ENCODE peak calls at places on chromosomes 6 and 20, in four cellular contexts. G is nephron progenitor cell, M is neural crest cell, N is mucosa of descending colon. A is an unnamed sample.

GRCh38 chr6:170087946-170088348 is 202.9 kb downstream of the DLL1 start:
- DNase-seq in G (no peak), M (no peak), N (peak), A (peak)

GRCh38 chr6:54970337-54970736 is 123.8 kb downstream of the FAM83B start:
- DNase-seq in N (no peak), G (no peak), M (no peak), A (no peak)

GRCh38 chr6:12288844-12289654 is 1.1 kb upstream of the EDN1 start:
- DNase-seq in N (peak), G (peak), M (peak), A (peak)

GRCh38 chr6:48664850-48665249 is 553.9 kb upstream of the PTCHD4 start:
- DNase-seq in M (no peak), G (no peak), N (no peak), A (no peak)

GRCh38 chr6:105077592-105078463 is 102.0 kb downstream of the POPDC3 start:
- DNase-seq in N (peak), G (no peak), M (no peak), A (no peak)

GRCh38 chr20:14644698-14645097 is 307.3 kb upstream of the FLRT3 start:
- DNase-seq in G (no peak), M (no peak), N (no peak), A (no peak)

GRCh38 chr6:101296184-101296583 is 97.3 kb upstream of the GRIK2 start:
- DNase-seq in G (no peak), N (peak), M (no peak), A (no peak)

GRCh38 chr6:106102034-106102433 is 15.9 kb downstream of the PRDM1 start:
- DNase-seq in M (no peak), G (no peak), N (no peak), A (peak)

GRCh38 chr6:90103056-90103793 is 193.4 kb downstream of the BACH2 start:
- DNase-seq in M (no peak), G (no peak), N (no peak), A (peak)

GRCh38 chr6:81806793-81807565 is 54.5 kb upstream of the TENT5A start:
- DNase-seq in G (no peak), M (no peak), N (peak), A (no peak)

GRCh38 chr20:23270427-23270911 is 80.1 kb upstream of the NXT1 start:
- DNase-seq in M (no peak), N (no peak), G (no peak), A (no peak)

GRCh38 chr20:23048283-23049200 is 930 bp downstream of the THBD start:
- DNase-seq in N (peak), M (peak), G (peak), A (peak)

GRCh38 chr20:47357296-47358051 is 975 bp upstream of the ZMYND8 start:
- DNase-seq in M (peak), G (peak), N (peak), A (peak)

GRCh38 chr6:167956983-167957492 is 40.4 kb upstream of the KIF25 start:
- DNase-seq in M (no peak), G (no peak), N (no peak), A (no peak)

GRCh38 chr20:25309395-25310267 is 61.7 kb downstream of the PYGB start:
- DNase-seq in N (peak), G (no peak), M (no peak), A (no peak)

GRCh38 chr6:32222333-32223230 is 1.3 kb downstream of the NOTCH4 start:
- DNase-seq in M (no peak), N (no peak), G (no peak), A (no peak)

GRCh38 chr20:39607124-39607523 is 645.0 kb downstream of the DHX35 start:
- DNase-seq in G (no peak), N (no peak), M (no peak), A (no peak)

GRCh38 chr20:51752343-51752951 is 15.7 kb downstream of the ATP9A start:
- DNase-seq in G (no peak), M (no peak), N (no peak), A (no peak)

GRCh38 chr6:170238741-170239565 is 51.9 kb downstream of the DLL1 start:
- DNase-seq in G (peak), N (no peak), M (no peak), A (no peak)

GRCh38 chr20:41300383-41300782 is 17.1 kb downstream of the ZHX3 start:
- DNase-seq in M (no peak), G (no peak), N (no peak), A (no peak)

GRCh38 chr6:41678511-41679084 is 40.3 kb downstream of the MDFI start:
- DNase-seq in M (no peak), G (no peak), N (no peak), A (no peak)

GRCh38 chr20:33669224-33669623 is 2.5 kb downstream of the ACTL10 start:
- DNase-seq in G (no peak), N (no peak), M (no peak), A (no peak)

GRCh38 chr6:121201108-121201507 is 133.2 kb downstream of the TBC1D32 start:
- DNase-seq in M (no peak), G (no peak), N (no peak), A (no peak)

GRCh38 chr6:129748901-129749748 is 39.1 kb upstream of the ARHGAP18 start:
- DNase-seq in G (no peak), M (no peak), N (no peak), A (no peak)

GRCh38 chr20:47774081-47774777 is 11.1 kb downstream of the SULF2 start:
- DNase-seq in M (no peak), G (no peak), N (peak), A (no peak)

GRCh38 chr6:159974932-159975331 is 6.0 kb downstream of the IGF2R start:
- DNase-seq in M (no peak), G (no peak), N (no peak), A (no peak)

GRCh38 chr20:62364911-62365736 is 2.0 kb downstream of the LAMA5 start:
- DNase-seq in N (no peak), G (no peak), M (no peak), A (no peak)

GRCh38 chr6:47187883-47188587 is 121.7 kb downstream of the TNFRSF21 start:
- DNase-seq in N (peak), M (no peak), G (no peak), A (no peak)

GRCh38 chr6:75201901-75202672 is 3.8 kb downstream of the COL12A1 start:
- DNase-seq in N (no peak), G (peak), M (peak), A (peak)

GRCh38 chr6:169183233-169183632 is 70.4 kb downstream of the THBS2 start:
- DNase-seq in G (no peak), N (no peak), M (no peak), A (no peak)

DNA sequence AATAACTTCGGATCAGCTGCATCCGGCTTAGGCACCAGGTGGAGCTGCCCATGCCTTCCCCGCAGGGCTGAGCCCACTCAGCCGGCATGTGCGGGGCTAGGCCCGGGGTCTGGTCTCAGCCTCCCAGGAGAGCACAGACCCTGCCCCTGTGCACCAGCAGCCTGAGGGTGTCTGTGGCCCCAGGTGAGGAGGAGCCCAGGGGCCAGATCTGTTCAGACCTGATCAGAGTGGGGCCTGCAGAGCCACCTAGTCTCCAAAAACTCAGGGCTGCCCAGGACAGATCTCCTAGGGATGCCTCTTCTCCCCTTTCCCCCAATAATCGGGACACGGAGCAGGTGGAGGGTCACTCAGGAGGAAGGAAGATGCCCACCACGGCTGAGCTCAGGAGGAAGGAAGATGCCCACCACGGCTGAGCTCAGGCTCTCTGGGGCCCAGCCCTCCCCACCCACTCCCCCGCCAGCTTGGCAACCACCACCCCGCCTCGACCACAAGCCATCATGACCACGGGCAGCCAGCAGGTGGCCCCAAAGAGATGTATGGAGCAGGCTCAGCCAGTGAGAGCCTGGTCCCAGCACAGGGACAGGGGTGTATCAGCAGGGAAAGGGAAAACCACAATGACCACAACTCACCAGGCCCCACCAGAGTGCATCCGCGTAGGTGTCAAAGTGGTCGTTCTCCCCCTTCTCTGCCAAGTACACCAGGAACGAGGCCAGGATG is 30.5 kb downstream of the KCNQ2 start:
- DNase-seq in M (peak), G (peak), N (peak), A (peak)
- TF ChIP-seq CTCF in M (peak), G (peak), N (no peak), A (peak)

DNA sequence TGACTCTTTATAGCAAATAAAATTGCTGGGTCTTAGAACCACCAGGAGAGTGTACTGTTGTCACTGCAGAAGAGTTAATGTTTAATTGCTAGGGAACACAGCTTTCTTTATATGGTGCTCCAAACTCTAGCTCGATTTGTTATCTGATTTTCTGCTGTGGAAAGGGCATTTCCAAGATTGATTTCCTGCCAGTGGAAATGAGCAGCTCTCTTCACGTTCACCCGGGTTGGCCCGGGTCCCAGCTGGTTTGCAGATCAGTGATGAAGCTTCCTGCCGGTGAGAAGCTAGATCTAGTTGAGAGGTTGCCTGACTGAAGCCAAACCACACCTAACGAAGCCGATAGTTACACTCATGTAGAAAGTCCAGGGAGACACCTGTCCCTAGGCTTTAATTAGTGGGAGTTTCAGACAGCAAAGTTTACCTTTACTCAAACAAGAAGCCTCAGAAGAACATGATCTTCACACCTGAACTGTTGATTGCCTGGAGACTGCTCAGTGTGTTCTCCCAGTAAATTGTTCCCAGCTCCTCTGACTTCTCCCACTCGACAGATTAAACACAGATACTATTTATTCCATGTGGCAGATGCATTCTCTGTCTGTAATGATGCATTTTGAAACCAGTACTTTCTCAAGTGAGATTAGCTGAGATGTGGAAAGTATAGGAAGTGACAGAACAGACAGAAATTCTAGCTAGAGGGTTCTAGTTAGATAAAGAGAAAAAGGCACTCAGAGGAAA is 27.8 kb downstream of the PAQR8 start:
- DNase-seq in M (no peak), G (no peak), N (peak), A (peak)
- TF ChIP-seq CTCF in M (no peak), G (no peak), N (no peak), A (no peak)

GRCh38 chr20:37011147-37011546 is 59.6 kb upstream of the SAMHD1 start:
- DNase-seq in M (no peak), N (no peak), G (no peak), A (no peak)

GRCh38 chr20:37007898-37008649 is 56.6 kb upstream of the SAMHD1 start:
- DNase-seq in N (no peak), M (no peak), G (no peak), A (no peak)
- TF ChIP-seq CTCF in N (no peak), M (no peak), G (no peak), A (no peak)

GRCh38 chr6:70289299-70289698 is 13.6 kb downstream of the COL9A1 start:
- DNase-seq in N (no peak), G (no peak), M (no peak), A (no peak)
- TF ChIP-seq CTCF in N (no peak), G (no peak), M (peak), A (no peak)

GRCh38 chr6:135195045-135195444 is 13.9 kb downstream of the MYB start:
- DNase-seq in M (no peak), N (no peak), G (no peak), A (no peak)

GRCh38 chr6:135192256-135193174 is 11.4 kb downstream of the MYB start:
- DNase-seq in N (no peak), G (no peak), M (no peak), A (no peak)

GRCh38 chr6:135196739-135197510 is 15.8 kb downstream of the MYB start:
- DNase-seq in N (no peak), G (no peak), M (no peak), A (no peak)

GRCh38 chr6:135193221-135193620 is 12.1 kb downstream of the MYB start:
- DNase-seq in M (no peak), G (no peak), N (no peak), A (no peak)

DNA sequence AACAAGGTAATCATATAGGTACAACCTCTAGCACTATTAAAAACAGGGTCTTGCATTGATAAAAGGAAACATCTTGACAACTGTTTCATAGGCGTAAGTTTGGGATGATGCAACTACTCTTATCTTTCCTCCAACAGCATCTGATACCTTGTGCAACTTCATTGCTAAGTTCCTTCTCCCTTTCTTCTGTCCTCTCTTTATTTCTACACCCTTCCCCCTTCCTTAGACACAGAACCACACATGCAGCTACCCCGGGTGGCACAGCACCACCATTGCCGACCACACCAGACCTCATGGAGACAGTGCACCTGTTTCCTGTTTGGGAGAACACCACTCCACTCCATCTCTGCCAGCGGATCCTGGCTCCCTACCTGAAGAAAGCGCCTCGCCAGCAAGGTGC is 14.4 kb downstream of the MYB start:
- DNase-seq in G (no peak), M (no peak), N (no peak), A (no peak)
- TF ChIP-seq CTCF in G (no peak), M (no peak), N (no peak), A (no peak)

GRCh38 chr6:1496836-1497592 is 107.6 kb downstream of the FOXF2 start:
- DNase-seq in G (no peak), N (no peak), M (no peak), A (no peak)

GRCh38 chr6:1500874-1501273 is 108.8 kb upstream of the FOXC1 start:
- DNase-seq in M (no peak), N (peak), G (no peak), A (no peak)

GRCh38 chr6:1497593-1498105 is 108.3 kb downstream of the FOXF2 start:
- DNase-seq in M (no peak), G (no peak), N (no peak), A (no peak)

GRCh38 chr6:1499798-1500197 is 109.9 kb upstream of the FOXC1 start:
- DNase-seq in G (no peak), M (no peak), N (no peak), A (no peak)

GRCh38 chr6:1498491-1499113 is 109.2 kb downstream of the FOXF2 start:
- DNase-seq in N (no peak), M (no peak), G (no peak), A (no peak)
- TF ChIP-seq CTCF in N (no peak), M (no peak), G (no peak), A (no peak)

GRCh38 chr6:74133073-74133472 is 437.1 kb downstream of the CD109 start:
- DNase-seq in M (no peak), G (no peak), N (no peak), A (no peak)

GRCh38 chr6:74130641-74131040 is 434.6 kb downstream of the CD109 start:
- DNase-seq in N (no peak), M (no peak), G (no peak), A (no peak)

GRCh38 chr6:74128536-74128935 is 432.5 kb downstream of the CD109 start:
- DNase-seq in M (no peak), N (no peak), G (no peak), A (no peak)
- TF ChIP-seq CTCF in M (no peak), N (no peak), G (no peak), A (no peak)

GRCh38 chr6:36807750-36808149 is 31.5 kb downstream of the CPNE5 start:
- DNase-seq in G (no peak), M (no peak), N (no peak), A (no peak)

GRCh38 chr6:36805107-36805797 is 34.0 kb downstream of the CPNE5 start:
- DNase-seq in M (no peak), G (no peak), N (no peak), A (no peak)

GRCh38 chr6:36807143-36807542 is 32.1 kb downstream of the CPNE5 start:
- DNase-seq in G (no peak), N (no peak), M (no peak), A (no peak)

GRCh38 chr6:36804549-36804948 is 34.7 kb downstream of the CPNE5 start:
- DNase-seq in N (no peak), G (no peak), M (no peak), A (no peak)

GRCh38 chr6:36805917-36806316 is 33.3 kb downstream of the CPNE5 start:
- DNase-seq in N (no peak), M (no peak), G (no peak), A (no peak)
- TF ChIP-seq CTCF in N (no peak), M (no peak), G (no peak), A (no peak)

GRCh38 chr6:151958332-151958731 is 150.8 kb downstream of the ESR1 start:
- DNase-seq in G (no peak), N (no peak), M (no peak), A (no peak)
- TF ChIP-seq CTCF in G (no peak), N (no peak), M (no peak), A (no peak)

DNA sequence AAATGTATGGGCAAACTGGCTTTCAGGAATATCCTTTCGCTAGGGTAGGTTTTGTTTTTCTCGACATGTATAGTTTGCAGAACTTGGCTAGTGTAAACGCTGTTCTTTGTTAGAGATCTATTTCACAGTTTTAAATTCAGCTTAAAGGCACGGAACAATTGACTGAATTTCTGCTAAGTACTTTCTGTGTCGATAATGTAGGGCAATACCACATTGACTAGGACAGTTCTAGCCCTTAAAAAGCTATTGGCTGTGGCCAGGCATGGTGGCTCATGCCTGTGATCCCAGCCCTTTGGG is 92.8 kb downstream of the CEP57L1 start:
- DNase-seq in N (no peak), M (no peak), G (no peak), A (no peak)
- TF ChIP-seq CTCF in N (no peak), M (peak), G (peak), A (no peak)

A was measured in activated CD8-positive, alpha-beta T cell treated with anti-CD3 and anti-CD28 coated beads for 36 hours.